ENCODE peak calls at places on chromosome 20, in five cellular contexts. B, S, A, V and L are unnamed samples.

GRCh38 chr20:1370548-1371110 is 22.2 kb downstream of the FKBP1A start:
- DNase-seq in B (peak; percentile 91), S (no peak), A (no peak), V (peak; percentile 69), L (no peak)

GRCh38 chr20:59087829-59088433 is 45.3 kb upstream of the PRELID3B start:
- DNase-seq in B (no peak), S (peak; percentile 75), A (peak; percentile 88), V (peak; percentile 62), L (peak; percentile 88)

GRCh38 chr20:41017448-41018042 is 11.1 kb upstream of the TOP1 start:
- DNase-seq in B (no peak), S (no peak), A (no peak), V (no peak), L (no peak)

GRCh38 chr20:40634891-40635290 is 54.1 kb downstream of the MAFB start:
- DNase-seq in B (peak; percentile 10), S (no peak), A (no peak), V (no peak), L (no peak)

GRCh38 chr20:59560588-59561227 is 43.6 kb upstream of the PHACTR3 start:
- DNase-seq in B (peak; percentile 60), S (peak; percentile 6), A (no peak), V (peak; percentile 4), L (no peak)

GRCh38 chr20:48695738-48696137 is 132.1 kb downstream of the PREX1 start:
- DNase-seq in B (no peak), S (no peak), A (no peak), V (no peak), L (no peak)

GRCh38 chr20:5863040-5863811 is 87.1 kb downstream of the TRMT6 start:
- DNase-seq in B (no peak), S (peak; percentile 16), A (no peak), V (peak; percentile 54), L (no peak)

GRCh38 chr20:32988008-32988407 is 16.2 kb downstream of the SUN5 start:
- DNase-seq in B (no peak), S (no peak), A (no peak), V (no peak), L (no peak)

GRCh38 chr20:4817230-4817671 is 95.5 kb downstream of the PRND start:
- DNase-seq in B (no peak), S (no peak), A (no peak), V (peak; percentile 6), L (no peak)

GRCh38 chr20:8414611-8415274 is 282.7 kb downstream of the PLCB1 start:
- DNase-seq in B (no peak), S (no peak), A (no peak), V (peak; percentile 80), L (no peak)

GRCh38 chr20:56724246-56724757 is 95.2 kb downstream of the TFAP2C start:
- DNase-seq in B (no peak), S (no peak), A (no peak), V (no peak), L (no peak)

GRCh38 chr20:45817652-45818194 is 5.3 kb downstream of the UBE2C start:
- DNase-seq in B (no peak), S (no peak), A (no peak), V (peak; percentile 85), L (no peak)

GRCh38 chr20:19256085-19256484 is 43.6 kb downstream of the SLC24A3 start:
- DNase-seq in B (no peak), S (no peak), A (no peak), V (no peak), L (no peak)

GRCh38 chr20:62045118-62045517 is 20.6 kb downstream of the TAF4 start:
- DNase-seq in B (no peak), S (no peak), A (peak; percentile 26), V (no peak), L (no peak)

GRCh38 chr20:62046431-62046830 is 19.2 kb downstream of the TAF4 start:
- DNase-seq in B (no peak), S (no peak), A (peak; percentile 14), V (no peak), L (no peak)

GRCh38 chr20:62045529-62046277 is 20.0 kb downstream of the TAF4 start:
- DNase-seq in B (no peak), S (no peak), A (peak; percentile 19), V (no peak), L (no peak)

GRCh38 chr20:62043131-62043914 is 22.4 kb downstream of the TAF4 start:
- DNase-seq in B (no peak), S (no peak), A (peak; percentile 61), V (peak; percentile 37), L (no peak)

DNA sequence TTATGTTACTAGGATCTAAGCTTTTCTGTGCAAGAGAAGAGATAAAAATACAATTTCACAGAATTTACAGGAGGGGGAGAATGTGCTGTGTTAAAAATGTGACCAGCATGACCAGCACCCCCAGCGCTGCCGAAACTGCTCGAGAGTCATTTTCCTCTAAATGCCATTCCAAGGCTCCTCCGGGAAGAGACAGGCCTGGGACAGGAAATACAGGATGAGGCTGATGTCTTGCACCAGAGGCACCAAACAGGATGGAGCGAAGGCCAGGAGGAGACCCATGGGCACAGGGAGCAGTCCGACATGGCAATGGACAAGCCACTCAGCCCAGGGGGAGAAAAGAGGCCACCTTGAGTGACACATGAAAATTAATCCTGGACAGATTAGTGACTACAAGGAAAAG is 21.0 kb downstream of the TAF4 start:
- DNase-seq in B (no peak), S (no peak), A (peak; percentile 12), V (no peak), L (no peak)
- H3K27ac ChIP-seq in B (no peak overlapping the region), S (no peak overlapping the region), A (no peak overlapping the region), V (no peak overlapping the region), L (no peak overlapping the region)

DNA sequence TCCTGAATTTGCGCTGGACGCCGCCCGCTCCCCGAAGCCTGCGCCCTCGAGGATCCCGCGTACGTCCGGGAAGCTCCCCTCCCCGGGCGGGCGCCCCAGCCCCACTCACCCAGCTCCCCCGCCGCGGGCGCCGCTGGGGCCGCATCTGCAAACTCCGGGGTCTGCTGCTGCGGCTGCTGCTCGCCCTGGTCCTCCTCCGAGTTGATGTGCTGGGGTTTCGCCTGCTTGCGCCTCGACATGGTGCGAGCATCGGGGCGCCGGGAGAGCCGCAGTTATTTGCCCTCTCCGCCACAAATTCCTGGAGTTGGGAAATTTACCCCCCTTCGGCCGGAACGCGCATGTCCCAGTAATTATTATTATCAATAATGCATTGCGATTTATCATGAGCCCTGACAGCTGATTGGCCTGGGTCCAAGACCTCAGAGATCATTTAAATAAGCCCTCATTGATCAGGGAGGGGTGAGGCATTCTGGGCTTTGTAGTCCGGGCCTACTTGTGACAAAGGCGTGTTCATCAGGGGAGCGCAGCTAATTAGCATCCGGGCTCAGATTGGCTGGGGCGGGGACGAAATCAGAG is at the start of gene SALL4:
- DNase-seq in B (no peak), S (no peak), A (no peak), V (peak; percentile 11), L (no peak)
- H3K36me3 ChIP-seq in B (no peaks in the 10 kb centered on the region), S (no peaks in the 10 kb centered on the region), A (no peaks in the 10 kb centered on the region), V (no peaks in the 10 kb centered on the region), L (no peaks in the 10 kb centered on the region)

DNA sequence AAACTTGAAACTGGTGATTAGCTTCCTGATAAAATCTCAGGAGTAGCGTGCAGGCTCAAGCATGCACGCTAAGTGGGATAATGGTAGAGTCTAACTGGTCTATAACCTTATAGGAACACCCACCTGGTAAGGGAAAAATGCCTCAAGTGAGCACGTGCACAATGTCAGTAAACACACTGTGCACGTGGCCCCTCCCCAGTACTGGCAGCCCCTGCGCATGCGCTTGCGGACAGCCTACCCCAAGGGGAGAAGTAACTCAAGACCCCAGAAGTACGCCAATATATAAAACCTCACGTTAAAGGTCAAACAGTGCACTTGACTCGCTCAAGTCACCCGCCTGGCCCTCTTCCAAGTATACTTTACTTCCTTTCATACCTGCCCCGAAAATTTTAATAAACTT is 23.1 kb upstream of the DOK5 start:
- DNase-seq in B (peak; percentile 83), S (no peak), A (no peak), V (no peak), L (no peak)
- H3K4me3 ChIP-seq in B (no peak overlapping the region), S (no peak overlapping the region), A (no peak overlapping the region), V (no peak overlapping the region), L (no peak overlapping the region)

GRCh38 chr20:13262701-13263335 is 41.7 kb downstream of the ISM1 start:
- DNase-seq in B (no peak), S (no peak), A (no peak), V (peak; percentile 8), L (no peak)
- H3K27ac ChIP-seq in B (no peak overlapping the region), S (no peak overlapping the region), A (no peak overlapping the region), V (no peak overlapping the region), L (no peak overlapping the region)

GRCh38 chr20:44621939-44622338 is 29.6 kb downstream of the ADA start:
- DNase-seq in B (no peak), S (no peak), A (no peak), V (no peak), L (no peak)
- H3K36me3 ChIP-seq in B (peaks cover 93% of the 10 kb centered on the region), S (peaks cover 51% of the 10 kb centered on the region), A (peaks cover 43% of the 10 kb centered on the region), V (peaks cover 10% of the 10 kb centered on the region), L (peaks cover 41% of the 10 kb centered on the region)

GRCh38 chr20:10308652-10309051 is 90.0 kb downstream of the SNAP25 start:
- DNase-seq in B (no peak), S (no peak), A (no peak), V (no peak), L (no peak)
- H3K4me3 ChIP-seq in B (no peak overlapping the region), S (no peak overlapping the region), A (no peak overlapping the region), V (no peak overlapping the region), L (no peak overlapping the region)

GRCh38 chr20:18005170-18005989 is 36.6 kb downstream of the MGME1 start:
- DNase-seq in B (no peak), S (no peak), A (no peak), V (no peak), L (no peak)

GRCh38 chr20:18004389-18005031 is 35.7 kb downstream of the MGME1 start:
- DNase-seq in B (no peak), S (no peak), A (no peak), V (peak; percentile 85), L (no peak)

GRCh38 chr20:18001131-18001921 is 32.5 kb downstream of the MGME1 start:
- DNase-seq in B (peak; percentile 94), S (no peak), A (peak; percentile 69), V (peak; percentile 75), L (no peak)

GRCh38 chr20:18005990-18006364 is 37.2 kb downstream of the MGME1 start:
- DNase-seq in B (no peak), S (no peak), A (no peak), V (peak; percentile 76), L (no peak)

GRCh38 chr20:18003897-18004296 is 35.1 kb downstream of the MGME1 start:
- DNase-seq in B (no peak), S (no peak), A (no peak), V (no peak), L (no peak)
- H3K27ac ChIP-seq in B (peak overlapping the region; percentile 83), S (no peak overlapping the region), A (no peak overlapping the region), V (no peak overlapping the region), L (no peak overlapping the region)

DNA sequence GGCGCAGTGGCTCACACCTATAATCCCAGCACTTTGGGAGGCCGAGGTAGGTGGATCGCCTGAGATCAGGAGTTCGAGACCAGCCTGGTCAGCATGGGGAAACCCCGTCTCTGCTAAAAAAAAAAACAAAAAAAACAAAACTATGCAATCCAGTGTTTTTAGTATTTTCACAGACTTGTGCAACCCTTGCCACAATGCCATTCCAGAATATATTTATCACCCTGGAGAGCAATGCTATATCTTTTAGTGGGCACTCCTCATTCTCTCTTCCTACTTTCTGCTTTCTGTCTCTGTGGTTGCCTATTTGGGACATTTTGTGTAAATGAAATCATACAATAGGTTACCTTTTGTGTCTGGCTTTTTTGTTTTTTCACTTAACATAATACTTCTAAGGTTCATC is 39.1 kb upstream of the MROH8 start:
- DNase-seq in B (no peak), S (no peak), A (no peak), V (no peak), L (no peak)
- H3K36me3 ChIP-seq in B (peaks cover 64% of the 10 kb centered on the region), S (peaks cover 77% of the 10 kb centered on the region), A (peaks cover 80% of the 10 kb centered on the region), V (peaks cover 4% of the 10 kb centered on the region), L (peaks cover 31% of the 10 kb centered on the region)